ENCODE peak calls at places on chromosome 10, in seven cellular contexts. One of them, this sample, is unnamed.

GRCh38 chr10:125061557-125062243 is 98.7 kb downstream of the CTBP2 start:
- DNase-seq in heart right ventricle: no peak
- DNase-seq in AG04450: no peak
- DNase-seq in GM12878: no peak
- DNase-seq in colonic mucosa: no peak
- DNase-seq in breast epithelium: no peak
- DNase-seq in AG09309: no peak
- DNase-seq in this sample: no peak

GRCh38 chr10:33653584-33654367 is 319.3 kb upstream of the NRP1 start:
- DNase-seq in heart right ventricle: no peak
- DNase-seq in AG09309: peak; percentile 82
- DNase-seq in GM12878: no peak
- DNase-seq in breast epithelium: no peak
- DNase-seq in colonic mucosa: no peak
- DNase-seq in AG04450: no peak
- DNase-seq in this sample: peak; percentile 94

GRCh38 chr10:76010703-76011102 is 579.3 kb downstream of the LRMDA start:
- DNase-seq in AG09309: no peak
- DNase-seq in GM12878: no peak
- DNase-seq in colonic mucosa: no peak
- DNase-seq in breast epithelium: no peak
- DNase-seq in AG04450: no peak
- DNase-seq in heart right ventricle: no peak
- DNase-seq in this sample: no peak

GRCh38 chr10:97714401-97715258 is 1.1 kb downstream of the MARVELD1 start:
- DNase-seq in heart right ventricle: peak; percentile 76
- DNase-seq in AG04450: no peak
- DNase-seq in breast epithelium: peak; percentile 68
- DNase-seq in colonic mucosa: peak; percentile 81
- DNase-seq in AG09309: no peak
- DNase-seq in GM12878: no peak
- DNase-seq in this sample: peak; percentile 77

GRCh38 chr10:91194497-91195179 is 25.8 kb upstream of the PCGF5 start:
- DNase-seq in heart right ventricle: no peak
- DNase-seq in AG09309: no peak
- DNase-seq in AG04450: no peak
- DNase-seq in GM12878: no peak
- DNase-seq in breast epithelium: no peak
- DNase-seq in colonic mucosa: no peak
- DNase-seq in this sample: peak; percentile 72

GRCh38 chr10:22629843-22630228 is 84.5 kb downstream of the PIP4K2A start:
- DNase-seq in heart right ventricle: no peak
- DNase-seq in GM12878: peak; percentile 48
- DNase-seq in AG04450: no peak
- DNase-seq in colonic mucosa: no peak
- DNase-seq in AG09309: no peak
- DNase-seq in breast epithelium: no peak
- DNase-seq in this sample: no peak

GRCh38 chr10:15744217-15744865 is 24.6 kb upstream of the ITGA8 start:
- DNase-seq in AG04450: no peak
- DNase-seq in heart right ventricle: peak; percentile 40
- DNase-seq in colonic mucosa: peak; percentile 60
- DNase-seq in GM12878: no peak
- DNase-seq in AG09309: no peak
- DNase-seq in breast epithelium: no peak
- DNase-seq in this sample: peak; percentile 30

GRCh38 chr10:85535926-85536325 is 830.7 kb downstream of the GRID1 start:
- DNase-seq in GM12878: no peak
- DNase-seq in AG09309: no peak
- DNase-seq in colonic mucosa: no peak
- DNase-seq in heart right ventricle: no peak
- DNase-seq in breast epithelium: no peak
- DNase-seq in AG04450: no peak
- DNase-seq in this sample: no peak

GRCh38 chr10:96505150-96506136 is 8.3 kb downstream of the TLL2 start:
- DNase-seq in AG04450: no peak
- DNase-seq in colonic mucosa: no peak
- DNase-seq in GM12878: no peak
- DNase-seq in AG09309: no peak
- DNase-seq in heart right ventricle: no peak
- DNase-seq in breast epithelium: no peak
- DNase-seq in this sample: no peak

DNA sequence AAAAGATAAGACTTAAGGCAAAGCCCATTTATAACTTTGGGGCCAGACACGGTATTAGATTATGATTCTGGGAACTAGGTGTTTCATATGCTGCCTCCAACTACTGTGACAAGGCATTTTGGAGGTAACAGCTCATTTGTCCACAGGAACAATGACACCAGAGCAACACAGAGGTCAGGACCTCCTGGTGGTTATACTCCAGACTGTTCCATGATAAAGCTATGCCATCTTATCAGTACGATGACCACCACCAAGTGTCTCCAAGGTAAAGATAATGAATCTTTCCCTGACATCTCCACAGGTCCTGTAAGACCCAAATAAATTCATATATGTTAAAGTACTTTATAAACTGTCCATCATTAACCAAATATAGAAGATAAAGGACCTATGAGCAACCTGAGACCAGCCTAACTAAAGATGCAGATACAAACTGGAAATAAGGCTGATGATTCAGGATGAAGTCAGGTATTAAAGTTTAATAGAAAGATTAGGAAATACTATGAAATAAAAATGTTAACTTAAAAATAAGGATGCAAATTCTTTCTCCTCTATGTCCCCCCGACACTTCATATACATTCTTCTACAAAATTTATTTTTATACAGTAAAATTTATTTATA is 26.2 kb downstream of the CUL2 start:
- DNase-seq in breast epithelium: no peak
- DNase-seq in GM12878: no peak
- DNase-seq in AG04450: no peak
- DNase-seq in colonic mucosa: no peak
- DNase-seq in heart right ventricle: no peak
- DNase-seq in AG09309: no peak
- DNase-seq in this sample: no peak
- TF ChIP-seq CTCF in breast epithelium: no peak
- TF ChIP-seq CTCF in GM12878: no peak
- TF ChIP-seq CTCF in AG04450: no peak
- TF ChIP-seq CTCF in colonic mucosa: no peak
- TF ChIP-seq CTCF in heart right ventricle: no peak
- TF ChIP-seq CTCF in AG09309: no peak
- TF ChIP-seq CTCF in this sample: no peak

GRCh38 chr10:77974396-77975074 is 48.0 kb upstream of the DLG5 start:
- DNase-seq in heart right ventricle: no peak
- DNase-seq in breast epithelium: no peak
- DNase-seq in colonic mucosa: peak; percentile 34
- DNase-seq in GM12878: no peak
- DNase-seq in AG09309: no peak
- DNase-seq in AG04450: peak; percentile 11
- DNase-seq in this sample: peak; percentile 39
- TF ChIP-seq CTCF in heart right ventricle: peak; percentile 32
- TF ChIP-seq CTCF in breast epithelium: no peak
- TF ChIP-seq CTCF in colonic mucosa: peak; percentile 15
- TF ChIP-seq CTCF in GM12878: no peak
- TF ChIP-seq CTCF in AG09309: peak; percentile 35
- TF ChIP-seq CTCF in AG04450: peak; percentile 51
- TF ChIP-seq CTCF in this sample: peak; percentile 63

DNA sequence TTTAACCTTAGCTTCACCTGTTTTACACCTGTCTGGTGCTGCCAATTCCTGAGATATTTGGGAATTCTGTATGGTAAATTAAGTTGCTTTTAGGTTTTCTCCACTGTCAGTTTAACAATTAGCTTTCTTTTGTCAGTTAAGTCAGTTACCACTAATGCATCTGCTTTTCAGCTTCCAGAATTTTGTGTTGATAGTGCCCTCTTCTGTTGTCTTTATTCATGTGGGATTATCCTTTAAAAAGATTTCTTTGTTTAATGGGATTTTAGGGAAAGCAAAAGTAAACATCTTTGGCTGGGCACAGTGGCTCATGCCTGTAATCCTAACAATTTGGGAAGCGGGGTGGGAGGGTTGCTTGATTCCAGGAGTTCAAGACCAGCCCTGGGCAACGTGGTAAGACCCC is 8.1 kb downstream of the TFAM start:
- DNase-seq in GM12878: no peak
- DNase-seq in AG09309: no peak
- DNase-seq in AG04450: no peak
- DNase-seq in breast epithelium: no peak
- DNase-seq in colonic mucosa: no peak
- DNase-seq in heart right ventricle: no peak
- DNase-seq in this sample: peak; percentile 47
- TF ChIP-seq CTCF in GM12878: no peak
- TF ChIP-seq CTCF in AG09309: no peak
- TF ChIP-seq CTCF in AG04450: peak; percentile 16
- TF ChIP-seq CTCF in breast epithelium: no peak
- TF ChIP-seq CTCF in colonic mucosa: no peak
- TF ChIP-seq CTCF in heart right ventricle: peak; percentile 14
- TF ChIP-seq CTCF in this sample: no peak

GRCh38 chr10:123284022-123284421 is 129.8 kb downstream of the BUB3 start:
- DNase-seq in colonic mucosa: no peak
- DNase-seq in heart right ventricle: no peak
- DNase-seq in GM12878: no peak
- DNase-seq in AG04450: no peak
- DNase-seq in AG09309: no peak
- DNase-seq in breast epithelium: no peak
- DNase-seq in this sample: no peak
- TF ChIP-seq CTCF in colonic mucosa: no peak
- TF ChIP-seq CTCF in heart right ventricle: no peak
- TF ChIP-seq CTCF in GM12878: no peak
- TF ChIP-seq CTCF in AG04450: no peak
- TF ChIP-seq CTCF in AG09309: no peak
- TF ChIP-seq CTCF in breast epithelium: no peak
- TF ChIP-seq CTCF in this sample: no peak

GRCh38 chr10:132746801-132747625 is 38.9 kb downstream of the NKX6-2 start:
- DNase-seq in heart right ventricle: no peak
- DNase-seq in colonic mucosa: no peak
- DNase-seq in AG04450: no peak
- DNase-seq in GM12878: no peak
- DNase-seq in AG09309: no peak
- DNase-seq in breast epithelium: no peak
- DNase-seq in this sample: no peak
- TF ChIP-seq CTCF in heart right ventricle: no peak
- TF ChIP-seq CTCF in colonic mucosa: no peak
- TF ChIP-seq CTCF in AG04450: no peak
- TF ChIP-seq CTCF in GM12878: no peak
- TF ChIP-seq CTCF in AG09309: no peak
- TF ChIP-seq CTCF in breast epithelium: no peak
- TF ChIP-seq CTCF in this sample: no peak

GRCh38 chr10:6213257-6213905 is 10.6 kb downstream of the PFKFB3 start:
- DNase-seq in colonic mucosa: no peak
- DNase-seq in AG04450: no peak
- DNase-seq in GM12878: no peak
- DNase-seq in heart right ventricle: no peak
- DNase-seq in breast epithelium: no peak
- DNase-seq in AG09309: no peak
- DNase-seq in this sample: peak; percentile 20
- TF ChIP-seq CTCF in colonic mucosa: no peak
- TF ChIP-seq CTCF in AG04450: no peak
- TF ChIP-seq CTCF in GM12878: no peak
- TF ChIP-seq CTCF in heart right ventricle: no peak
- TF ChIP-seq CTCF in breast epithelium: no peak
- TF ChIP-seq CTCF in AG09309: no peak
- TF ChIP-seq CTCF in this sample: no peak

DNA sequence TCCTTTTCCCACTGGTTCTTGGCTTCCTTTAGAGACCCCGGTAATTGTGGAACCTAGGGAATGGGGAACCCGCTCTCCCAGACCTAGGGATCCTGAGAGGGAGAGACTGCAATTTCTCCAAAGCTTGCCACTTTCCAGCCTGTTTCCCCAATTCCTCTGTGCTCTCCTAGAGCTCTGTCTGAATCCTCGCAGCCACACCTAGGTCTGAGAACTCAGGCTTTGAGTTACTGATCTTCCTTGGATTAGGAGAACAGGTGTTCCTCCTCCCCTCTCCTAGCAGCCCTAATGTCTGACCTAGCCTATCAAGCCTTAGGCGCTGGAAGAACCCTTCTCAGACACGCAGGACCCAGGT is 20.0 kb downstream of the WNT8B start:
- DNase-seq in AG04450: no peak
- DNase-seq in GM12878: no peak
- DNase-seq in colonic mucosa: no peak
- DNase-seq in heart right ventricle: no peak
- DNase-seq in AG09309: no peak
- DNase-seq in breast epithelium: no peak
- DNase-seq in this sample: no peak
- TF ChIP-seq CTCF in AG04450: no peak
- TF ChIP-seq CTCF in GM12878: no peak
- TF ChIP-seq CTCF in colonic mucosa: no peak
- TF ChIP-seq CTCF in heart right ventricle: peak; percentile 37
- TF ChIP-seq CTCF in AG09309: no peak
- TF ChIP-seq CTCF in breast epithelium: no peak
- TF ChIP-seq CTCF in this sample: no peak